ENCODE peak calls at places on chromosomes 12 and 14, in four cellular contexts. K is HepG2, Z is K562, T is GM12878. J is an unnamed sample.

GRCh38 chr12:119699199-119699765 is 31.3 kb downstream of the PRKAB1 start:
- DNase-seq in T (no peak), Z (no peak), K (no peak), J (no peak)

GRCh38 chr12:3333583-3333982 is 157.4 kb upstream of the PRMT8 start:
- DNase-seq in Z (peak; percentile 46), T (no peak), K (peak; percentile 48), J (no peak)

GRCh38 chr12:22275847-22276246 is 58.7 kb downstream of the ST8SIA1 start:
- DNase-seq in T (no peak), K (no peak), Z (no peak), J (peak; percentile 58)

GRCh38 chr14:102095871-102096568 is 9.2 kb upstream of the HSP90AA1 start:
- DNase-seq in K (no peak), T (no peak), Z (peak; percentile 24), J (no peak)

GRCh38 chr14:59464651-59465569 is at the start of gene GPR135:
- DNase-seq in T (no peak), Z (no peak), K (peak; percentile 24), J (peak; percentile 59)

GRCh38 chr14:101812071-101812470 is 50.6 kb downstream of the PPP2R5C start:
- DNase-seq in Z (no peak), T (no peak), K (no peak), J (no peak)

GRCh38 chr12:31265722-31266121 is 60.2 kb downstream of the SINHCAF start:
- DNase-seq in Z (no peak), K (no peak), T (no peak), J (no peak)

GRCh38 chr12:6950401-6950801 is 755 bp upstream of the PTPN6 start:
- DNase-seq in Z (no peak), K (no peak), T (no peak), J (no peak)

GRCh38 chr12:95605087-95605486 is 53.8 kb upstream of the USP44 start:
- DNase-seq in T (no peak), K (no peak), Z (no peak), J (peak; percentile 90)

GRCh38 chr14:66288511-66288910 is 197.7 kb upstream of the CCDC196 start:
- DNase-seq in T (no peak), Z (no peak), K (no peak), J (no peak)

GRCh38 chr14:61406198-61406597 is 84.8 kb downstream of the PRKCH start:
- DNase-seq in Z (no peak), T (no peak), K (no peak), J (no peak)
- H3K4me1 ChIP-seq in Z (no peaks in the 10 kb centered on the region), T (peaks cover 14% of the 10 kb centered on the region), K (no peaks in the 10 kb centered on the region), J (peaks cover 30% of the 10 kb centered on the region)

DNA sequence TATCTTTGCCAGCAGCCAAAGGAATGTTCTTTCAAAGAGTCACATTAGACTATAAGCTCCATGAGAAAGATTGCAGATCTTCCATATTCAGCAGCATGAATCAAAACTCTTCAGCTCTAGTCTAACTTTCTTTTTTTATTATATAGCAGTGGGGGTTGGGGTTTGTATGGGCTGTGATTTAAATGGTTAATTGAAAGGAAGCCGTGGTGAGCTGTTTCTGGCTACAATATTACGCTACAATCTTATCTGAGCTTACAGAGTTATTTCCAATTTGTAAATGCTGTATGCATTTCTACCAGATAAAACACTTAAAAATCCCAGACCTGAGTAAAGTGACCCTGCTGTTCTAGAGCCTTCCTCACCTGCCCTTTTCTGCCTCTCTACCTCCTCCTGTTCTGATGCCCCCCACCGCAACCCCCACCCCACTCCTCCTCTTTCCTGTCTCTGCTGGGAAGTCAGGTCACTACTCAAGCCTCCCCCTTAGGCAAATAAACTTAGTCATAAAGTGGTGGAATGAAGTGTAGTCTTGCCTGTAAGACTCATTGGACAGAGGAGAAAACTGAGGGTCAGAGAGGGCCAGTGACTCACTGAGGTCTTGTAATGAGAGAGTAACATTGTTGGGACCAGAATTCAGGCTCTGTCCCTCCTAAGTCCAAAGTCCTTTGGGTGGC is 1089.5 kb downstream of the BCL11B start:
- DNase-seq in K (no peak), T (no peak), Z (no peak), J (no peak)
- TF ChIP-seq MYC in K (no peak), T (no peak), Z (no peak), J (no peak)

DNA sequence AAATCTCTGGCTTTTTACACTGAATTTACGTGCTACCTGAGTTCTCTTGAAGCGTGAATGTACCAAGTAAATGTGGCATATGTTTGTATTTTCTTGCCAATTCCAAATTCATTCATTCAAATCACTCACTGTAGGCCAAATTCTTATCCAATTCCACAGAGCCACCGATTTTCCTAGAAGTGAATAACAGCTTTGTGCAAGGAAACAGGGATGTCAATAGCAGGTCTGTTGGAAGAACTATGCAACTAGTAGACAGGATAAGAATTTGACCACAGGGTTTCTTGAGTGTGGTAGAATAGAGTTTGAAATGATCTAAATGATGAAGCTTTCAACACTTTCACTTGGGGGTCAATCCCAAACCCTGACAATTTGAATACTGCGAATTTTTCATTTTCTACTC is 86.7 kb downstream of the SOX5 start:
- DNase-seq in K (no peak), T (no peak), Z (no peak), J (no peak)
- TF ChIP-seq POLR2AphosphoS5 in K (no peak), T (no peak), Z (no peak), J (no peak)

GRCh38 chr12:807041-807717 is 54.8 kb downstream of the WNK1 start:
- DNase-seq in K (no peak), Z (no peak), T (peak; percentile 59), J (no peak)
- H3K4me1 ChIP-seq in K (peaks cover 41% of the 10 kb centered on the region), Z (peaks cover 8% of the 10 kb centered on the region), T (peaks cover 71% of the 10 kb centered on the region), J (peaks cover 13% of the 10 kb centered on the region)

GRCh38 chr14:100708349-100709217 is 18.1 kb upstream of the DLK1 start:
- DNase-seq in T (no peak), K (peak; percentile 37), Z (no peak), J (no peak)
- TF ChIP-seq MYC in T (no peak), K (peak; percentile 16), Z (no peak), J (no peak)

GRCh38 chr12:96652870-96653269 is 163.5 kb downstream of the CFAP54 start:
- DNase-seq in K (no peak), Z (no peak), T (no peak), J (no peak)
- TF ChIP-seq POLR2AphosphoS5 in K (no peak), Z (no peak), T (no peak), J (no peak)